ENCODE peak calls at places on chromosomes 13 and 19, in eight cellular contexts. One of them, this sample, is unnamed. For H3K4me1, the result is how much of the 10 kb centered on the place peaks cover.

GRCh38 chr13:31945202-31945978 is 86.2 kb upstream of the FRY start:
- DNase-seq in stomach: peak
- DNase-seq in PC-3: peak
- DNase-seq in transverse colon: peak
- DNase-seq in cardiac muscle cell: peak
- DNase-seq in DND-41: no peak
- DNase-seq in mucosa of descending colon: peak
- DNase-seq in thoracic aorta: no peak
- DNase-seq in this sample: peak

GRCh38 chr19:39127812-39128510 is 2.4 kb downstream of the PAK4 start:
- DNase-seq in stomach: peak
- DNase-seq in PC-3: no peak
- DNase-seq in transverse colon: peak
- DNase-seq in cardiac muscle cell: no peak
- DNase-seq in DND-41: no peak
- DNase-seq in mucosa of descending colon: no peak
- DNase-seq in thoracic aorta: no peak
- DNase-seq in this sample: no peak

GRCh38 chr19:17576758-17577532 is 21.5 kb downstream of the COLGALT1 start:
- DNase-seq in stomach: no peak
- DNase-seq in PC-3: no peak
- DNase-seq in transverse colon: peak
- DNase-seq in cardiac muscle cell: peak
- DNase-seq in DND-41: peak
- DNase-seq in mucosa of descending colon: peak
- DNase-seq in thoracic aorta: no peak
- DNase-seq in this sample: no peak

GRCh38 chr13:40985596-40986327 is 33.4 kb downstream of the ELF1 start:
- DNase-seq in stomach: no peak
- DNase-seq in PC-3: no peak
- DNase-seq in transverse colon: no peak
- DNase-seq in cardiac muscle cell: no peak
- DNase-seq in DND-41: no peak
- DNase-seq in mucosa of descending colon: no peak
- DNase-seq in thoracic aorta: no peak
- DNase-seq in this sample: no peak

GRCh38 chr19:52492991-52493470 is 34.4 kb upstream of the ZNF808 start:
- DNase-seq in stomach: no peak
- DNase-seq in PC-3: no peak
- DNase-seq in transverse colon: no peak
- DNase-seq in cardiac muscle cell: peak
- DNase-seq in DND-41: peak
- DNase-seq in mucosa of descending colon: no peak
- DNase-seq in thoracic aorta: no peak
- DNase-seq in this sample: peak

GRCh38 chr13:106477303-106477702 is 58.2 kb downstream of the EFNB2 start:
- DNase-seq in stomach: no peak
- DNase-seq in PC-3: peak
- DNase-seq in transverse colon: peak
- DNase-seq in cardiac muscle cell: no peak
- DNase-seq in DND-41: no peak
- DNase-seq in mucosa of descending colon: peak
- DNase-seq in thoracic aorta: no peak
- DNase-seq in this sample: no peak

GRCh38 chr19:45306522-45307027 is 16.1 kb downstream of the CKM start:
- DNase-seq in stomach: no peak
- DNase-seq in PC-3: no peak
- DNase-seq in transverse colon: no peak
- DNase-seq in cardiac muscle cell: peak
- DNase-seq in DND-41: no peak
- DNase-seq in mucosa of descending colon: no peak
- DNase-seq in thoracic aorta: no peak
- DNase-seq in this sample: no peak

GRCh38 chr19:29872224-29872731 is 60.5 kb downstream of the CCNE1 start:
- DNase-seq in stomach: no peak
- DNase-seq in PC-3: no peak
- DNase-seq in transverse colon: no peak
- DNase-seq in cardiac muscle cell: peak
- DNase-seq in DND-41: no peak
- DNase-seq in mucosa of descending colon: no peak
- DNase-seq in thoracic aorta: no peak
- DNase-seq in this sample: no peak

GRCh38 chr13:42548731-42549554 is 25.0 kb upstream of the TNFSF11 start:
- DNase-seq in stomach: peak
- DNase-seq in PC-3: no peak
- DNase-seq in transverse colon: peak
- DNase-seq in cardiac muscle cell: no peak
- DNase-seq in DND-41: no peak
- DNase-seq in mucosa of descending colon: peak
- DNase-seq in thoracic aorta: no peak
- DNase-seq in this sample: no peak

GRCh38 chr13:112690242-112690943 is 555 bp downstream of the ATP11A start:
- DNase-seq in stomach: peak
- DNase-seq in PC-3: no peak
- DNase-seq in transverse colon: peak
- DNase-seq in cardiac muscle cell: peak
- DNase-seq in DND-41: peak
- DNase-seq in mucosa of descending colon: peak
- DNase-seq in thoracic aorta: no peak
- DNase-seq in this sample: peak

GRCh38 chr13:45413826-45414312 is 4.3 kb downstream of the SLC25A30 start:
- DNase-seq in stomach: no peak
- DNase-seq in PC-3: no peak
- DNase-seq in transverse colon: no peak
- DNase-seq in cardiac muscle cell: no peak
- DNase-seq in DND-41: no peak
- DNase-seq in mucosa of descending colon: no peak
- DNase-seq in thoracic aorta: no peak
- DNase-seq in this sample: no peak

GRCh38 chr13:93982189-93982918 is 497.1 kb downstream of the DCT start:
- DNase-seq in stomach: no peak
- DNase-seq in PC-3: no peak
- DNase-seq in transverse colon: no peak
- DNase-seq in cardiac muscle cell: no peak
- DNase-seq in DND-41: no peak
- DNase-seq in mucosa of descending colon: peak
- DNase-seq in thoracic aorta: no peak
- DNase-seq in this sample: no peak

GRCh38 chr19:4044927-4045557 is 21.7 kb downstream of the ZBTB7A start:
- DNase-seq in stomach: no peak
- DNase-seq in PC-3: no peak
- DNase-seq in transverse colon: no peak
- DNase-seq in cardiac muscle cell: no peak
- DNase-seq in DND-41: no peak
- DNase-seq in mucosa of descending colon: no peak
- DNase-seq in thoracic aorta: no peak
- DNase-seq in this sample: no peak

GRCh38 chr19:17234911-17235617 is 9.0 kb downstream of the OCEL1 start:
- DNase-seq in stomach: peak
- DNase-seq in PC-3: peak
- DNase-seq in transverse colon: peak
- DNase-seq in cardiac muscle cell: peak
- DNase-seq in DND-41: peak
- DNase-seq in mucosa of descending colon: peak
- DNase-seq in thoracic aorta: no peak
- DNase-seq in this sample: peak

GRCh38 chr13:29676941-29677452 is 81.5 kb upstream of the SLC7A1 start:
- DNase-seq in stomach: no peak
- DNase-seq in PC-3: no peak
- DNase-seq in transverse colon: peak
- DNase-seq in cardiac muscle cell: no peak
- DNase-seq in DND-41: no peak
- DNase-seq in mucosa of descending colon: peak
- DNase-seq in thoracic aorta: no peak
- DNase-seq in this sample: no peak

GRCh38 chr19:12664406-12665280 is 1.9 kb downstream of the MAN2B1 start:
- DNase-seq in stomach: no peak
- DNase-seq in PC-3: no peak
- DNase-seq in transverse colon: no peak
- DNase-seq in cardiac muscle cell: peak
- DNase-seq in DND-41: no peak
- DNase-seq in mucosa of descending colon: peak
- DNase-seq in thoracic aorta: no peak
- DNase-seq in this sample: no peak

DNA sequence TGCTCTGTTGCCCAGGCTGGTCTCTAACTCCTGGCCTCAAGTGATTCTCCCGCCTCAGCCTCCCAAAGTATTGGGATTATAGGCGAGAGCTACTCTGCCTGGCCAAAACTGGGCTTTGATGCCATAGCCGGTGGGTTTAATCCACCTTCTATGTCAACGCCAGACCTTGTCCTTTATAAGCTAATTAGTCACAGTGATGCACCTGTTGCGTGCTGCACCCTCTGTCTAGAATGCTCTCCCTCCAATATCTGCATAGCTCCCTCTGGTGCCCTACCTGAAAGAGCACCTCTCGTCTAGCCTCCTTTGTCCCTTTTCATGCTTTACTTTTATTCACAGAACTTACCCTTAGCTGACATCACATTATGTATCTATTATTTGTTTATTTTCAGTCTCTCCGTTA is 148.2 kb downstream of the USP12 start:
- DNase-seq in stomach: no peak
- DNase-seq in PC-3: no peak
- DNase-seq in transverse colon: no peak
- DNase-seq in cardiac muscle cell: no peak
- DNase-seq in DND-41: no peak
- DNase-seq in mucosa of descending colon: no peak
- DNase-seq in thoracic aorta: no peak
- DNase-seq in this sample: no peak
- H3K4me1 ChIP-seq in stomach: under half
- H3K4me1 ChIP-seq in PC-3: under half
- H3K4me1 ChIP-seq in transverse colon: under half
- H3K4me1 ChIP-seq in cardiac muscle cell: under half
- H3K4me1 ChIP-seq in DND-41: under half
- H3K4me1 ChIP-seq in mucosa of descending colon: under half
- H3K4me1 ChIP-seq in thoracic aorta: under half
- H3K4me1 ChIP-seq in this sample: under half

GRCh38 chr13:36841411-36841810 is 22.4 kb downstream of the RFXAP start:
- DNase-seq in stomach: no peak
- DNase-seq in PC-3: peak
- DNase-seq in transverse colon: no peak
- DNase-seq in cardiac muscle cell: no peak
- DNase-seq in DND-41: no peak
- DNase-seq in mucosa of descending colon: no peak
- DNase-seq in thoracic aorta: no peak
- DNase-seq in this sample: no peak
- TF ChIP-seq CTCF in stomach: no peak
- TF ChIP-seq CTCF in PC-3: peak
- TF ChIP-seq CTCF in transverse colon: no peak
- TF ChIP-seq CTCF in cardiac muscle cell: no peak
- TF ChIP-seq CTCF in DND-41: peak
- TF ChIP-seq CTCF in mucosa of descending colon: no peak
- TF ChIP-seq CTCF in thoracic aorta: no peak
- TF ChIP-seq CTCF in this sample: no peak

GRCh38 chr13:77310161-77310560 is 16.7 kb downstream of the MYCBP2 start:
- DNase-seq in stomach: no peak
- DNase-seq in PC-3: no peak
- DNase-seq in transverse colon: no peak
- DNase-seq in cardiac muscle cell: no peak
- DNase-seq in DND-41: no peak
- DNase-seq in mucosa of descending colon: no peak
- DNase-seq in thoracic aorta: no peak
- DNase-seq in this sample: no peak

GRCh38 chr13:77306458-77306857 is 20.4 kb downstream of the MYCBP2 start:
- DNase-seq in stomach: no peak
- DNase-seq in PC-3: no peak
- DNase-seq in transverse colon: no peak
- DNase-seq in cardiac muscle cell: no peak
- DNase-seq in DND-41: no peak
- DNase-seq in mucosa of descending colon: no peak
- DNase-seq in thoracic aorta: no peak
- DNase-seq in this sample: no peak

GRCh38 chr13:77310579-77311279 is 16.2 kb downstream of the MYCBP2 start:
- DNase-seq in stomach: no peak
- DNase-seq in PC-3: peak
- DNase-seq in transverse colon: no peak
- DNase-seq in cardiac muscle cell: no peak
- DNase-seq in DND-41: no peak
- DNase-seq in mucosa of descending colon: no peak
- DNase-seq in thoracic aorta: no peak
- DNase-seq in this sample: no peak

GRCh38 chr13:77312311-77312710 is 14.6 kb downstream of the MYCBP2 start:
- DNase-seq in stomach: no peak
- DNase-seq in PC-3: no peak
- DNase-seq in transverse colon: no peak
- DNase-seq in cardiac muscle cell: no peak
- DNase-seq in DND-41: no peak
- DNase-seq in mucosa of descending colon: no peak
- DNase-seq in thoracic aorta: no peak
- DNase-seq in this sample: no peak

DNA sequence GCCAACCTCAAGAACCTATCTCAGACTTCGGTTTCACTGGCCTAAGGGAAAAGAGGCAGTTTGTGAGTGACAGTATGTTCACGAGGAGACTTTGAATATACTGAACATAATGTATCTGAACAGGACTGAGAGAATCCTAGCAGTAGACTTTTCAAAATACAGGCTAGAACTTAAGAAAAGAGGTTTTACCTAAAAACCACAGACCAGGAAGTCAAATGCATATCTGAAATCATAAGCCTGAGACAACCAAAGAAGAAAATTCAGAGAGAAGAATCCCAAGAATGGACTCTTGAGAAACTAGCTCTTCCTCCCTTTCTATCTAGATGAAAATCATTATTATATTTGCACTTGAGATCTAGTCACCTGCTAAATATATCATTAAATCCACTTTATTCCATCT is 17.6 kb downstream of the MYCBP2 start:
- DNase-seq in stomach: no peak
- DNase-seq in PC-3: no peak
- DNase-seq in transverse colon: no peak
- DNase-seq in cardiac muscle cell: no peak
- DNase-seq in DND-41: no peak
- DNase-seq in mucosa of descending colon: no peak
- DNase-seq in thoracic aorta: no peak
- DNase-seq in this sample: no peak
- H3K4me1 ChIP-seq in stomach: under half
- H3K4me1 ChIP-seq in PC-3: under half
- H3K4me1 ChIP-seq in transverse colon: under half
- H3K4me1 ChIP-seq in cardiac muscle cell: under half
- H3K4me1 ChIP-seq in DND-41: under half
- H3K4me1 ChIP-seq in mucosa of descending colon: under half
- H3K4me1 ChIP-seq in thoracic aorta: half or more
- H3K4me1 ChIP-seq in this sample: half or more

DNA sequence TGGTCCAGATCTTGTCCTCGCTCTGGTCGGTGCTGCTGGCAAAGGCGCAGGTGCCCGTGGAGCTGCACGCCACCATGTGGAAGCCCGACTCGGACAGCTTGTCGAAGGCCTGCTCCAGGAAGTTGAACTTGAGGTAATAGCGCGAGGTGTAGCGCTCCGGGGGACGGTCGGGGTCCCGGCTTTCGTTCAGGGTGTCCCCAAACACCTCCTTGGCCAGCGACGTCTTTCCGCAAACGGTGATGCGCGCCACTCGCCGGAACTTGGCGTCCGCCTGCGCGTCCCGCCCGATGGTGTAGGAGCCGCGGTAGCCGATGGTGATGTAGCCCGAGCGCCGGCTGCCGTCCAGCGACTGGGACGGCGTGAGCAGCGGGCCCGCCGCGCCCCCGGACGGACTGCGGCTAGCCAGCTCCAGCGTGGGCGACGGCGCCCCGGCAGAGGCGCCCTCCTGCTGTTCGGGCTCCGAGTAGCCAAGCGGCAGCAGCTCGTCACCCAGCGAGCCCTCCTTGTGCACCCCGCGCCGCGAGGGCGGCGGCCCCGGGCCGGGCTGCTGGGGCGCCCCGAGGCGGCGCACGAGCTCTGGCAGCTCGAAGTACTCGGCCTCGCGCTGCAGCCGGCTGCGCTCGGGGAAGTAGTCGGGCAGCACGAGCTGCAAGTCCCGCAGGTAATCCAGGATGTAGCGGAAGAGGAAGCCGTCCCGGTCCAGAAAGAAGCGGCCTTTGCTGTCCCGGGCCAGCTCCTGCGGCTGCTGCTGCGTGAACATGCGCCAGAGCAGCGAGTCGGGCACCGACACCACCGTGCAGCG is 801 bp downstream of the KCTD12 start:
- DNase-seq in stomach: peak
- DNase-seq in PC-3: peak
- DNase-seq in transverse colon: peak
- DNase-seq in cardiac muscle cell: peak
- DNase-seq in DND-41: peak
- DNase-seq in mucosa of descending colon: peak
- DNase-seq in thoracic aorta: no peak
- DNase-seq in this sample: peak
- TF ChIP-seq CTCF in stomach: no peak
- TF ChIP-seq CTCF in PC-3: peak
- TF ChIP-seq CTCF in transverse colon: peak
- TF ChIP-seq CTCF in cardiac muscle cell: peak
- TF ChIP-seq CTCF in DND-41: no peak
- TF ChIP-seq CTCF in mucosa of descending colon: peak
- TF ChIP-seq CTCF in thoracic aorta: peak
- TF ChIP-seq CTCF in this sample: peak